ENCODE peak calls at places on chromosome 17, in seven cellular contexts. E is AG04450, C is astrocyte of the spinal cord, H is endodermal cell, U is mesendoderm, P is skeletal muscle cell, W is neural progenitor cell. M is an unnamed sample.

GRCh38 chr17:27793168-27793905 is 7.0 kb downstream of the NOS2 start:
- DNase-seq in E (no peak), C (no peak), H (peak; percentile 83), U (peak; percentile 44), P (no peak), W (peak; percentile 80), M (peak; percentile 10)

GRCh38 chr17:35740216-35740615 is 8.8 kb downstream of the RASL10B start:
- DNase-seq in E (no peak), C (no peak), H (no peak), U (no peak), P (no peak), W (no peak), M (no peak)

GRCh38 chr17:332558-333322 is 19.9 kb downstream of the RPH3AL start:
- DNase-seq in E (no peak), C (peak; percentile 26), H (peak; percentile 53), U (peak; percentile 62), P (no peak), W (no peak), M (no peak)

GRCh38 chr17:58318065-58318481 is 10.5 kb downstream of the TSPOAP1 start:
- DNase-seq in E (no peak), C (no peak), H (peak; percentile 41), U (no peak), P (no peak), W (no peak), M (no peak)

GRCh38 chr17:61414936-61415251 is 15.3 kb downstream of the TBX2 start:
- DNase-seq in E (no peak), C (no peak), H (peak; percentile 38), U (no peak), P (no peak), W (no peak), M (no peak)

GRCh38 chr17:69012895-69013805 is 47.6 kb downstream of the ABCA9 start:
- DNase-seq in E (no peak), C (peak; percentile 75), H (no peak), U (no peak), P (peak; percentile 42), W (no peak), M (no peak)

GRCh38 chr17:81398170-81398854 is 3.1 kb downstream of the BAHCC1 start:
- DNase-seq in E (no peak), C (peak; percentile 65), H (peak; percentile 89), U (peak; percentile 80), P (no peak), W (peak; percentile 75), M (no peak)

GRCh38 chr17:77649717-77650211 is 308.7 kb upstream of the TNRC6C start:
- DNase-seq in E (no peak), C (no peak), H (peak; percentile 41), U (peak; percentile 16), P (no peak), W (no peak), M (peak; percentile 53)

GRCh38 chr17:19763416-19763815 is 15.3 kb upstream of the ALDH3A1 start:
- DNase-seq in E (no peak), C (no peak), H (no peak), U (no peak), P (no peak), W (no peak), M (no peak)

GRCh38 chr17:38741853-38742421 is 6.2 kb downstream of the PCGF2 start:
- DNase-seq in E (no peak), C (peak; percentile 70), H (no peak), U (no peak), P (no peak), W (no peak), M (no peak)

GRCh38 chr17:61368832-61369468 is 30.7 kb upstream of the TBX2 start:
- DNase-seq in E (no peak), C (no peak), H (peak; percentile 47), U (no peak), P (no peak), W (peak; percentile 60), M (no peak)

GRCh38 chr17:47235506-47235905 is 18.1 kb upstream of the ITGB3 start:
- DNase-seq in E (no peak), C (no peak), H (no peak), U (no peak), P (no peak), W (no peak), M (no peak)

GRCh38 chr17:11245187-11245586 is 4.2 kb downstream of the SHISA6 start:
- DNase-seq in E (no peak), C (no peak), H (no peak), U (no peak), P (no peak), W (no peak), M (no peak)

GRCh38 chr17:2849327-2849670 is 53.1 kb downstream of the RAP1GAP2 start:
- DNase-seq in E (no peak), C (no peak), H (peak; percentile 76), U (no peak), P (no peak), W (peak; percentile 29), M (peak; percentile 72)

GRCh38 chr17:46026045-46026814 is 27.2 kb downstream of the STH start:
- DNase-seq in E (no peak), C (no peak), H (peak; percentile 76), U (no peak), P (no peak), W (no peak), M (no peak)

GRCh38 chr17:41054025-41054424 is 1.0 kb downstream of the KRTAP2-2 start:
- DNase-seq in E (no peak), C (no peak), H (no peak), U (no peak), P (no peak), W (no peak), M (no peak)

GRCh38 chr17:82238562-82239201 is 9.8 kb downstream of the SLC16A3 start:
- DNase-seq in E (no peak), C (peak; percentile 76), H (peak; percentile 75), U (no peak), P (no peak), W (no peak), M (peak; percentile 24)

GRCh38 chr17:82875418-82875856 is 35.6 kb upstream of the ZNF750 start:
- DNase-seq in E (no peak), C (no peak), H (peak; percentile 82), U (peak; percentile 77), P (no peak), W (peak; percentile 67), M (no peak)

GRCh38 chr17:73765824-73766563 is 121.7 kb upstream of the SDK2 start:
- DNase-seq in E (no peak), C (no peak), H (no peak), U (peak; percentile 39), P (no peak), W (no peak), M (peak; percentile 53)

GRCh38 chr17:31490991-31491793 is 99.7 kb downstream of the RAB11FIP4 start:
- DNase-seq in E (no peak), C (no peak), H (no peak), U (no peak), P (no peak), W (no peak), M (no peak)

GRCh38 chr17:9628509-9628908 is 16.8 kb upstream of the USP43 start:
- DNase-seq in E (no peak), C (no peak), H (no peak), U (no peak), P (no peak), W (no peak), M (no peak)

GRCh38 chr17:79619196-79619595 is 8.3 kb upstream of the RBFOX3 start:
- DNase-seq in E (no peak), C (no peak), H (peak; percentile 49), U (no peak), P (no peak), W (no peak), M (no peak)

GRCh38 chr17:79617304-79617703 is 6.5 kb upstream of the RBFOX3 start:
- DNase-seq in E (no peak), C (no peak), H (peak; percentile 22), U (no peak), P (no peak), W (no peak), M (no peak)

GRCh38 chr17:79616801-79617200 is 6.0 kb upstream of the RBFOX3 start:
- DNase-seq in E (no peak), C (no peak), H (peak; percentile 29), U (no peak), P (no peak), W (no peak), M (peak; percentile 1)

GRCh38 chr17:79618383-79619067 is 7.7 kb upstream of the RBFOX3 start:
- DNase-seq in E (no peak), C (no peak), H (peak; percentile 44), U (no peak), P (no peak), W (no peak), M (no peak)

DNA sequence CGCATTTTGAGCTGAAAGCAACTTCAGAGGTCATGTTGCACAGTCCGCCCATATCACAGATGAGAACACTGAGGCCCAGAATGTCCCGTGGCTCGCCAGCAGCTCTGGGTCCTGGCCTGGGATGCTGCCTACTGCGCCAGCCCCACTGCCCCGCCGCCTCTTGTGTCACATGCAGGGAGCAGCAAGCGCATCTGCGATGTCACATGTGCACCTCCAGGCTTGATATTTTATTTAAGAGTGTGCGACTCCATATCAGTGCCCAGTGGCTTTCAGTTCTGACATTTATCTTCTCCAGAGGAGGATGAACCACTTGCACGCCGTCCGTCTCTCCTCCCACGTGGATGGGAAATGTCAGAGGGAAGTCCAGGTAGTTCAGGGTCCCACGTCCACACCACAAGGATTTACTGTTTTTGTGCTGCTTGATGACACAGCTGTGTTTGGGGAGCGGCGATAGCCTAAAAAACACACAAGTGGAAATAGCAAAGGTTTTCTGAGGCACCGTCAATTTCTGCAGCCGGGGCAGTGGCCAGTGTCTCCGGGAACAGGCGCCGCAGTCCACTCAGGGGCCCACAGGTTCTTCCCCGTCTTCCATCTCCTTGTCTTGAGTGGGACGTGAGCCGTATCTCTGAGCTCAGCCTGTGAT is 7.0 kb upstream of the RBFOX3 start:
- DNase-seq in E (no peak), C (no peak), H (peak; percentile 40), U (no peak), P (no peak), W (no peak), M (peak; percentile 6)
- H3K4me3 ChIP-seq in E (no peak overlapping the region), C (no peak overlapping the region), H (no peak overlapping the region), U (no peak overlapping the region), P (no peak overlapping the region), W (no peak overlapping the region), M (no peak overlapping the region)

GRCh38 chr17:74892974-74893911 is at the start of gene FADS6:
- DNase-seq in E (no peak), C (no peak), H (peak; percentile 86), U (no peak), P (no peak), W (peak; percentile 36), M (no peak)
- H3K4me3 ChIP-seq in E (no peak within 1 kb of the TSS), C (no peak within 1 kb of the TSS), H (peak within 1 kb of the TSS; percentile 71), U (peak within 1 kb of the TSS; percentile 55), P (peak within 1 kb of the TSS; percentile 7), W (peak within 1 kb of the TSS; percentile 54), M (no peak within 1 kb of the TSS)

DNA sequence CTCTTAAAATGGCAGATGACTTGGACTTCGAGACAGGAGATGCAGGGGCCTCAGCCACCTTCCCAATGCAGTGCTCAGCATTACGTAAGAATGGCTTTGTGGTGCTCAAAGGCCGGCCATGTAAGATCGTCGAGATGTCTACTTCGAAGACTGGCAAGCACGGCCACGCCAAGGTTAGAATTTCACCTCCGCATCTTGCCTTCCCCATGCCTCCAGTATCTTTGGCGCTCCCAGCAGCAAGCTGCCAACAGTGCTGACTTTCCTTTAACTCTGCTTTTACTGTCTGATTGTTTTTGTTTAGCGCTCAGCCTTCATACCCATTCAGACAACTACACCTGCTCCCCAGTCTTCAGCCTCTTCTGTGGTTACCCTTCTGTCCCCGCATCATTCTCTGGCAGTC is 2.2 kb downstream of the EIF5A start:
- DNase-seq in E (no peak), C (no peak), H (no peak), U (no peak), P (no peak), W (no peak), M (no peak)
- H3K4me3 ChIP-seq in E (peak overlapping the region; percentile 17), C (peak overlapping the region; percentile 88), H (peak overlapping the region; percentile 99), U (no peak overlapping the region), P (peak overlapping the region; percentile 62), W (peak overlapping the region; percentile 83), M (peak overlapping the region; percentile 86)

GRCh38 chr17:50626037-50626574 is 8.6 kb upstream of the ABCC3 start:
- DNase-seq in E (peak; percentile 37), C (peak; percentile 72), H (peak; percentile 98), U (peak; percentile 89), P (peak; percentile 18), W (peak; percentile 92), M (peak; percentile 92)
- H3K4me3 ChIP-seq in E (no peak overlapping the region), C (no peak overlapping the region), H (no peak overlapping the region), U (no peak overlapping the region), P (no peak overlapping the region), W (no peak overlapping the region), M (no peak overlapping the region)